ENCODE peak calls at places on chromosomes 6 and 20, in four cellular contexts. A is NCI-H2171 treated with DMSO at 0.1 percent for 48 hours; K is Calu3; Z is stimulated activated CD4-positive, alpha-beta T cell treated with anti-CD3 and anti-CD28 coated beads, Interleukin-1b, Interleukin-23, amount 100 ng/mL, for 1 hour. Q is an unnamed sample.

GRCh38 chr6:90000864-90001731 is 106.8 kb downstream of the GJA10 start:
- DNase-seq in A (peak; percentile 96), K (peak; percentile 7), Z (no peak), Q (no peak)

GRCh38 chr20:19510626-19511025 is 247.4 kb upstream of the RIN2 start:
- DNase-seq in A (no peak), K (no peak), Z (no peak), Q (no peak)

GRCh38 chr20:44572551-44573500 is 9.6 kb upstream of the PKIG start:
- DNase-seq in A (no peak), K (no peak), Z (no peak), Q (no peak)

GRCh38 chr20:1103751-1104150 is 14.7 kb upstream of the PSMF1 start:
- DNase-seq in A (no peak), K (no peak), Z (no peak), Q (no peak)

GRCh38 chr6:63644668-63645326 is 9.2 kb downstream of the PHF3 start:
- DNase-seq in A (no peak), K (no peak), Z (no peak), Q (no peak)

GRCh38 chr6:62150048-62150663 is 135.9 kb downstream of the KHDRBS2 start:
- DNase-seq in A (peak; percentile 57), K (peak; percentile 21), Z (no peak), Q (no peak)

GRCh38 chr6:7896465-7896987 is 14.1 kb downstream of the TXNDC5 start:
- DNase-seq in A (peak; percentile 22), K (no peak), Z (no peak), Q (no peak)

GRCh38 chr20:52493177-52493711 is 301.7 kb upstream of the ZFP64 start:
- DNase-seq in A (peak; percentile 21), K (no peak), Z (no peak), Q (no peak)

GRCh38 chr20:58175836-58176235 is 52.6 kb downstream of the ANKRD60 start:
- DNase-seq in A (no peak), K (no peak), Z (no peak), Q (no peak)

GRCh38 chr20:10508468-10509251 is 73.6 kb downstream of the SLX4IP start:
- DNase-seq in A (no peak), K (no peak), Z (no peak), Q (no peak)

GRCh38 chr20:33826270-33826897 is 15.2 kb downstream of the CHMP4B start:
- DNase-seq in A (no peak), K (peak; percentile 45), Z (no peak), Q (no peak)

GRCh38 chr6:29965873-29966601 is 23.7 kb downstream of the HLA-A start:
- DNase-seq in A (peak; percentile 79), K (peak; percentile 88), Z (no peak), Q (no peak)

GRCh38 chr6:142377112-142377848 is 75.5 kb downstream of the ADGRG6 start:
- DNase-seq in A (peak; percentile 97), K (peak; percentile 68), Z (no peak), Q (no peak)

GRCh38 chr20:53870426-53871199 is 199.8 kb downstream of the BCAS1 start:
- DNase-seq in A (peak; percentile 55), K (peak; percentile 32), Z (no peak), Q (no peak)

GRCh38 chr20:46757754-46758678 is 48.6 kb downstream of the SLC2A10 start:
- DNase-seq in A (peak; percentile 91), K (peak; percentile 81), Z (peak; percentile 12), Q (no peak)

GRCh38 chr20:14069796-14070195 is 74.5 kb downstream of the MACROD2 start:
- DNase-seq in A (no peak), K (no peak), Z (no peak), Q (no peak)

GRCh38 chr6:56268266-56268665 is 20.9 kb upstream of the COL21A1 start:
- DNase-seq in A (no peak), K (no peak), Z (no peak), Q (no peak)

GRCh38 chr20:49386848-49387605 is 95.4 kb downstream of the KCNB1 start:
- DNase-seq in A (peak; percentile 84), K (no peak), Z (no peak), Q (no peak)